ENCODE peak calls at places on chromosomes 6 and 20, in four cellular contexts. H, Z, V and G are unnamed samples.

GRCh38 chr6:106080106-106081095 is 5.7 kb upstream of the PRDM1 start:
- DNase-seq in H (no peak), Z (no peak), V (no peak), G (peak; percentile 70)

GRCh38 chr6:44072959-44073611 is 54.2 kb downstream of the MRPL14 start:
- DNase-seq in H (peak; percentile 87), Z (peak; percentile 95), V (peak; percentile 95), G (no peak)

GRCh38 chr6:27145731-27146455 is 101.6 kb upstream of the PRSS16 start:
- DNase-seq in H (no peak), Z (peak; percentile 39), V (peak; percentile 85), G (peak; percentile 94)

GRCh38 chr20:46010491-46011405 is 2.0 kb downstream of the MMP9 start:
- DNase-seq in H (no peak), Z (peak; percentile 75), V (no peak), G (no peak)

GRCh38 chr20:9838378-9839295 is at the start of gene PAK5:
- DNase-seq in H (no peak), Z (peak; percentile 94), V (peak; percentile 96), G (no peak)

GRCh38 chr6:107690864-107691661 is 133.1 kb downstream of the SCML4 start:
- DNase-seq in H (no peak), Z (no peak), V (peak; percentile 30), G (no peak)

GRCh38 chr20:37411408-37412306 is 65.7 kb downstream of the SRC start:
- DNase-seq in H (no peak), Z (no peak), V (peak; percentile 66), G (no peak)

GRCh38 chr6:44086931-44087574 is 40.2 kb downstream of the MRPL14 start:
- DNase-seq in H (no peak), Z (peak; percentile 80), V (no peak), G (no peak)

GRCh38 chr20:10660661-10661060 is 13.1 kb downstream of the JAG1 start:
- DNase-seq in H (no peak), Z (no peak), V (no peak), G (no peak)

GRCh38 chr6:57242505-57242904 is 20.4 kb upstream of the RAB23 start:
- DNase-seq in H (no peak), Z (no peak), V (no peak), G (no peak)

GRCh38 chr20:57251344-57251743 is 15.1 kb downstream of the BMP7 start:
- DNase-seq in H (no peak), Z (no peak), V (peak; percentile 32), G (no peak)

GRCh38 chr6:107491059-107491609 is 1.2 kb downstream of the SOBP start:
- DNase-seq in H (peak; percentile 14), Z (peak; percentile 78), V (peak; percentile 80), G (no peak)

GRCh38 chr20:58584051-58584824 is 66.8 kb upstream of the STX16 start:
- DNase-seq in H (no peak), Z (no peak), V (no peak), G (no peak)

GRCh38 chr6:170114956-170115855 is 175.7 kb downstream of the DLL1 start:
- DNase-seq in H (no peak), Z (peak; percentile 29), V (no peak), G (no peak)

GRCh38 chr6:118606268-118606667 is 45.1 kb downstream of the CEP85L start:
- DNase-seq in H (no peak), Z (no peak), V (no peak), G (peak; percentile 21)

GRCh38 chr20:49713779-49714712 is at the start of gene B4GALT5:
- DNase-seq in H (peak; percentile 66), Z (peak; percentile 95), V (peak; percentile 95), G (no peak)

GRCh38 chr6:91358986-91359385 is 772.1 kb upstream of the MAP3K7 start:
- DNase-seq in H (no peak), Z (no peak), V (no peak), G (no peak)

GRCh38 chr6:134768936-134769335 is 181.0 kb downstream of the ALDH8A1 start:
- DNase-seq in H (no peak), Z (no peak), V (no peak), G (no peak)

GRCh38 chr6:158027590-158028285 is 46.1 kb downstream of the SYNJ2 start:
- DNase-seq in H (no peak), Z (no peak), V (no peak), G (no peak)

GRCh38 chr20:24665741-24666191 is 196.3 kb downstream of the SYNDIG1 start:
- DNase-seq in H (no peak), Z (no peak), V (no peak), G (no peak)

GRCh38 chr6:125558907-125559306 is 190.5 kb upstream of the HEY2 start:
- DNase-seq in H (no peak), Z (no peak), V (no peak), G (no peak)

GRCh38 chr6:6725834-6726194 is 137.3 kb downstream of the LY86 start:
- DNase-seq in H (no peak), Z (no peak), V (no peak), G (no peak)

GRCh38 chr6:159155679-159156078 is 13.5 kb upstream of the FNDC1 start:
- DNase-seq in H (no peak), Z (no peak), V (no peak), G (no peak)

GRCh38 chr6:142339969-142340368 is 38.2 kb downstream of the ADGRG6 start:
- DNase-seq in H (no peak), Z (no peak), V (no peak), G (no peak)

GRCh38 chr6:4371207-4371921 is 236.0 kb upstream of the ECI2 start:
- DNase-seq in H (no peak), Z (no peak), V (no peak), G (no peak)

DNA sequence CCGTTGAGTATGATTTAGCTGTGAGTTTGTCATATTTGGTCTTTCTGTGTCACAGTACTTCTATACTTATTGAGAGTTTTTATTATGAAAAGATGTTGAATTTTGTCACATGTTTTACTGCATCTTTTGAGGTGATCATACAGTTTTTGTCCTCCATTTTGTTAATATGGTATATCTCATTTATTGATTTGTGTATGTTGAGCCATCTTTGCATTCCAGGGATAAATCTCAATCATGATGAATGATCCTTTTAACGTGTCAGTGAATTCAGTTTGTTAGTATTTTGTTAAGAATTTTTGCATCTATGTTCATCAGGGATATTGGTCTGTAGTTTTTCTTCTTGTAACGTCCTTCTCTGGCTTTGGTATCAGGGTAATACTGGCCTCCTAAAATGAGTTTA is 3.5 kb downstream of the SIRT5 start:
- DNase-seq in H (no peak), Z (no peak), V (no peak), G (no peak)
- TF ChIP-seq POLR2AphosphoS5 in H (no peak), Z (no peak), V (no peak), G (no peak)

GRCh38 chr20:32327087-32327681 is 30.9 kb upstream of the ASXL1 start:
- DNase-seq in H (no peak), Z (no peak), V (no peak), G (no peak)
- TF ChIP-seq POLR2AphosphoS5 in H (no peak), Z (no peak), V (no peak), G (no peak)

DNA sequence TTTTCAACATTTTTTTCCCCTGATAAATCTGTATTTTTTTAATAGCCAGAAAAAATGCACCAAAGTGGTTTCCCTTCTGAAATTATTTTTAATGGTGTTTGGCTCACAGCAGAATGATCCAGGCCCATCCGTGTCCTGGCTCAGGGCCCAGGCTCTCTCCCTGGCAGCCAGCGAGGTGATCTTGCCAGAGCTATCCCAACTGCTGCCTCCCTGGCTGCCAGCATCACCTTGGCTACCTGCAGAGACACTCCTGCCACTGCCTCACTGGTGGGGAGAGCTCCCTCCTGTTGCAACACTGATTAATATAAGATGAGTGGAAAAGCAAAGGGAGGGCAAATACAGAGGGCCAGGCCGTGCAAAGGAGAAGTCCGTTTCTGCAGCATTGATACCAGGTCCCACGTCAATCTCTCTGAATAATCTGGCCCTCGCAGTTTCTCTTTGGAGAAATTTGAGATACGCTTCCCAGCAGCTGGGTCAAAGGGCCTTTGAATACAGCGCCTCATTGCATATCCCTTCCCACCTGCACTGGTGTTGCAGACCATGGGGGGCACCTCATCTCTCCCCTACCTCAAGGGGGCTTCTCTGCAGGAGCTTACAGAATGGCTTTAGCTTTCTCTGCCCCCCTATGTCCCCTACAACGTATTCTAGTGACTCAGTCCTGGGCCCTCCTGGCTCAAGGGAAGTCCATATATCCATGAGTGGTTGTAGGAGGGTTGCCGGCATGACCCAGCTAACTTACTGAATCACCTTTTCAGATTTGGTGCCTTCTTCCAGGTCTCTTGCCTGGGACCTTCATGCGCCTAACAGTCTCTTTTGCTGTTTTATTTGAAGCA is 12.8 kb upstream of the DSTN start:
- DNase-seq in H (no peak), Z (peak; percentile 53), V (no peak), G (no peak)
- TF ChIP-seq POLR2AphosphoS5 in H (no peak), Z (no peak), V (no peak), G (peak; percentile 78)

DNA sequence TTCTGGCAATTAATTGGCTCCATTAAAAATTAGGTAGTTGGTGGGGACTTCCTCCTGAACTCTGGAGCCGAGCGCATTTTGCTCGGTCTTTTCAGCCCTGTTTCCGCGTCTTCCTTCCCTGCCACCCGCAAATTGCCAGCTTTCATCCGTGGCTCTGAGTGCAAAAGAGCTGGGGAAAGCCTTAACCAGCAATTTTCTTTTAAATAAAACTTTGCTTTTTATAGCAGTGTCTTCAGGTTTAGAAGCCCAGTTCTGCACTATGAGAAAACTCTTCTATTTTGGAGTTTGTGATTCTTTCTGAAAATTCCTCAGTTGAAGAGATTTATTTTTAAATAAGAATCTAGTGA is 671 bp downstream of the KCTD20 start:
- DNase-seq in H (no peak), Z (no peak), V (no peak), G (no peak)
- TF ChIP-seq POLR2AphosphoS5 in H (no peak), Z (no peak), V (no peak), G (no peak)